ENCODE peak calls at places on chromosomes 3 and 15, in nine cellular contexts. One of them, this sample, is unnamed.

GRCh38 chr15:38819343-38819858 is 254.8 kb upstream of the RASGRP1 start:
- DNase-seq in endothelial cell of umbilical vein: no peak
- DNase-seq in mesenchymal stem cell: no peak
- DNase-seq in astrocyte: no peak
- DNase-seq in keratinocyte: no peak
- DNase-seq in mammary epithelial cell: no peak
- DNase-seq in HCT116: no peak
- DNase-seq in K562: no peak
- DNase-seq in H9: no peak
- DNase-seq in this sample: no peak

GRCh38 chr3:55272031-55272645 is 215.0 kb downstream of the WNT5A start:
- DNase-seq in mammary epithelial cell: no peak
- DNase-seq in H9: no peak
- DNase-seq in mesenchymal stem cell: peak
- DNase-seq in astrocyte: no peak
- DNase-seq in K562: no peak
- DNase-seq in HCT116: no peak
- DNase-seq in endothelial cell of umbilical vein: no peak
- DNase-seq in keratinocyte: no peak
- DNase-seq in this sample: no peak

GRCh38 chr15:59222106-59222505 is 15.5 kb downstream of the LDHAL6B start:
- DNase-seq in K562: no peak
- DNase-seq in mammary epithelial cell: peak
- DNase-seq in astrocyte: peak
- DNase-seq in H9: no peak
- DNase-seq in keratinocyte: no peak
- DNase-seq in endothelial cell of umbilical vein: no peak
- DNase-seq in mesenchymal stem cell: peak
- DNase-seq in HCT116: no peak
- DNase-seq in this sample: no peak

GRCh38 chr3:99499235-99499798 is 139.1 kb upstream of the COL8A1 start:
- DNase-seq in mammary epithelial cell: peak
- DNase-seq in mesenchymal stem cell: peak
- DNase-seq in endothelial cell of umbilical vein: peak
- DNase-seq in K562: peak
- DNase-seq in H9: no peak
- DNase-seq in HCT116: peak
- DNase-seq in keratinocyte: peak
- DNase-seq in astrocyte: peak
- DNase-seq in this sample: no peak

GRCh38 chr15:39942753-39943150 is 8.8 kb downstream of the EIF2AK4 start:
- DNase-seq in mesenchymal stem cell: no peak
- DNase-seq in H9: no peak
- DNase-seq in endothelial cell of umbilical vein: no peak
- DNase-seq in keratinocyte: no peak
- DNase-seq in K562: no peak
- DNase-seq in mammary epithelial cell: no peak
- DNase-seq in astrocyte: no peak
- DNase-seq in HCT116: no peak
- DNase-seq in this sample: no peak

GRCh38 chr15:60392986-60393811 is 4.6 kb downstream of the ANXA2 start:
- DNase-seq in H9: no peak
- DNase-seq in mesenchymal stem cell: peak
- DNase-seq in keratinocyte: peak
- DNase-seq in astrocyte: peak
- DNase-seq in mammary epithelial cell: peak
- DNase-seq in HCT116: peak
- DNase-seq in endothelial cell of umbilical vein: peak
- DNase-seq in K562: peak
- DNase-seq in this sample: no peak

GRCh38 chr3:16896094-16896627 is 11.4 kb downstream of the PLCL2 start:
- DNase-seq in HCT116: no peak
- DNase-seq in astrocyte: no peak
- DNase-seq in mesenchymal stem cell: no peak
- DNase-seq in keratinocyte: no peak
- DNase-seq in K562: no peak
- DNase-seq in H9: no peak
- DNase-seq in endothelial cell of umbilical vein: no peak
- DNase-seq in mammary epithelial cell: no peak
- DNase-seq in this sample: no peak

GRCh38 chr3:30786360-30786759 is 108.1 kb downstream of the GADL1 start:
- DNase-seq in keratinocyte: no peak
- DNase-seq in mammary epithelial cell: no peak
- DNase-seq in HCT116: no peak
- DNase-seq in H9: no peak
- DNase-seq in endothelial cell of umbilical vein: no peak
- DNase-seq in K562: no peak
- DNase-seq in astrocyte: no peak
- DNase-seq in mesenchymal stem cell: no peak
- DNase-seq in this sample: no peak

GRCh38 chr3:46398186-46398955 is 8.5 kb downstream of the CCR5AS start:
- DNase-seq in endothelial cell of umbilical vein: no peak
- DNase-seq in K562: no peak
- DNase-seq in keratinocyte: no peak
- DNase-seq in mesenchymal stem cell: no peak
- DNase-seq in HCT116: no peak
- DNase-seq in H9: no peak
- DNase-seq in mammary epithelial cell: no peak
- DNase-seq in astrocyte: no peak
- DNase-seq in this sample: no peak

GRCh38 chr3:64827391-64827790 is 139.6 kb upstream of the ADAMTS9 start:
- DNase-seq in HCT116: no peak
- DNase-seq in endothelial cell of umbilical vein: no peak
- DNase-seq in mesenchymal stem cell: no peak
- DNase-seq in astrocyte: no peak
- DNase-seq in K562: no peak
- DNase-seq in mammary epithelial cell: no peak
- DNase-seq in keratinocyte: no peak
- DNase-seq in H9: no peak
- DNase-seq in this sample: no peak

GRCh38 chr3:123154346-123154985 is 47.3 kb upstream of the SEC22A start:
- DNase-seq in mesenchymal stem cell: no peak
- DNase-seq in K562: no peak
- DNase-seq in H9: peak
- DNase-seq in astrocyte: no peak
- DNase-seq in keratinocyte: no peak
- DNase-seq in HCT116: no peak
- DNase-seq in endothelial cell of umbilical vein: no peak
- DNase-seq in mammary epithelial cell: no peak
- DNase-seq in this sample: no peak

GRCh38 chr15:88904808-88905327 is 8.3 kb downstream of the MFGE8 start:
- DNase-seq in K562: peak
- DNase-seq in astrocyte: no peak
- DNase-seq in HCT116: no peak
- DNase-seq in mesenchymal stem cell: peak
- DNase-seq in H9: peak
- DNase-seq in mammary epithelial cell: peak
- DNase-seq in keratinocyte: no peak
- DNase-seq in endothelial cell of umbilical vein: peak
- DNase-seq in this sample: peak

GRCh38 chr3:184658223-184658860 is 53.5 kb downstream of the MAGEF1 start:
- DNase-seq in mammary epithelial cell: no peak
- DNase-seq in K562: no peak
- DNase-seq in HCT116: no peak
- DNase-seq in H9: no peak
- DNase-seq in endothelial cell of umbilical vein: no peak
- DNase-seq in keratinocyte: no peak
- DNase-seq in astrocyte: no peak
- DNase-seq in mesenchymal stem cell: no peak
- DNase-seq in this sample: no peak

GRCh38 chr3:184663756-184664155 is 48.1 kb downstream of the MAGEF1 start:
- DNase-seq in endothelial cell of umbilical vein: no peak
- DNase-seq in mammary epithelial cell: no peak
- DNase-seq in astrocyte: peak
- DNase-seq in K562: no peak
- DNase-seq in H9: no peak
- DNase-seq in HCT116: no peak
- DNase-seq in mesenchymal stem cell: no peak
- DNase-seq in keratinocyte: no peak
- DNase-seq in this sample: no peak

GRCh38 chr3:184665101-184665500 is 46.8 kb downstream of the MAGEF1 start:
- DNase-seq in H9: no peak
- DNase-seq in keratinocyte: no peak
- DNase-seq in astrocyte: no peak
- DNase-seq in mammary epithelial cell: no peak
- DNase-seq in endothelial cell of umbilical vein: no peak
- DNase-seq in mesenchymal stem cell: no peak
- DNase-seq in K562: no peak
- DNase-seq in HCT116: no peak
- DNase-seq in this sample: no peak

GRCh38 chr3:184659797-184660301 is 52.0 kb downstream of the MAGEF1 start:
- DNase-seq in K562: no peak
- DNase-seq in keratinocyte: no peak
- DNase-seq in astrocyte: peak
- DNase-seq in mesenchymal stem cell: no peak
- DNase-seq in endothelial cell of umbilical vein: no peak
- DNase-seq in HCT116: no peak
- DNase-seq in H9: peak
- DNase-seq in mammary epithelial cell: no peak
- DNase-seq in this sample: no peak

GRCh38 chr3:184662192-184662591 is 49.7 kb downstream of the MAGEF1 start:
- DNase-seq in astrocyte: peak
- DNase-seq in mesenchymal stem cell: no peak
- DNase-seq in endothelial cell of umbilical vein: no peak
- DNase-seq in K562: no peak
- DNase-seq in mammary epithelial cell: no peak
- DNase-seq in keratinocyte: no peak
- DNase-seq in HCT116: no peak
- DNase-seq in H9: no peak
- DNase-seq in this sample: no peak
- H3K9ac ChIP-seq in astrocyte: no peak
- H3K9ac ChIP-seq in mesenchymal stem cell: no peak
- H3K9ac ChIP-seq in endothelial cell of umbilical vein: no peak
- H3K9ac ChIP-seq in K562: no peak
- H3K9ac ChIP-seq in mammary epithelial cell: no peak
- H3K9ac ChIP-seq in keratinocyte: no peak
- H3K9ac ChIP-seq in HCT116: no peak
- H3K9ac ChIP-seq in H9: no peak
- H3K9ac ChIP-seq in this sample: no peak

DNA sequence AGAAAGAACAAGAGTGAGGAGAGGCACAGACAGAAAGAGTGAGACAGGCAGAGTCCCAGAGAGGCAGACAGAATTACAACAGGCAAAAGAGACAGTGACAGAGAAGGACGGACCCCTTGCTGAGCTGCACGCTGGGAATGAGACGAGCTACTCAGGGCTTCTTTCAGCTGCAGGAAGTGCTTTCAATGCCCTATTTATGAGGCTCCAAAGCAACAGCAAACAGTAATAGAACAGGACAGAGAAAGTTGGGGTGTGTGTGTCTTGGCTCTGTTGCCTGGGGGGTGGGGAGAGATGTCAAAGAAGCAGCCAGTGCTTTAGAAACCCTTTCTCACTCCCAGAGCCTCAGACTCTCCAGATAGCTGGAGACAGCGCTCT is 502 bp upstream of the TIMP4 start:
- DNase-seq in keratinocyte: no peak
- DNase-seq in mesenchymal stem cell: peak
- DNase-seq in H9: peak
- DNase-seq in mammary epithelial cell: no peak
- DNase-seq in endothelial cell of umbilical vein: no peak
- DNase-seq in astrocyte: no peak
- DNase-seq in K562: no peak
- DNase-seq in HCT116: no peak
- DNase-seq in this sample: no peak
- H2AFZ ChIP-seq in keratinocyte: no peak
- H2AFZ ChIP-seq in mesenchymal stem cell: peak
- H2AFZ ChIP-seq in H9: no peak
- H2AFZ ChIP-seq in mammary epithelial cell: no peak
- H2AFZ ChIP-seq in endothelial cell of umbilical vein: peak
- H2AFZ ChIP-seq in astrocyte: peak
- H2AFZ ChIP-seq in K562: no peak
- H2AFZ ChIP-seq in HCT116: no peak
- H2AFZ ChIP-seq in this sample: peak

GRCh38 chr3:126970101-126970500 is 12.8 kb upstream of the PLXNA1 start:
- DNase-seq in mesenchymal stem cell: no peak
- DNase-seq in HCT116: no peak
- DNase-seq in keratinocyte: no peak
- DNase-seq in mammary epithelial cell: no peak
- DNase-seq in astrocyte: no peak
- DNase-seq in endothelial cell of umbilical vein: no peak
- DNase-seq in H9: no peak
- DNase-seq in K562: no peak
- DNase-seq in this sample: no peak

GRCh38 chr3:126968328-126968994 is 14.5 kb upstream of the PLXNA1 start:
- DNase-seq in K562: no peak
- DNase-seq in HCT116: no peak
- DNase-seq in H9: no peak
- DNase-seq in endothelial cell of umbilical vein: no peak
- DNase-seq in keratinocyte: no peak
- DNase-seq in mesenchymal stem cell: no peak
- DNase-seq in mammary epithelial cell: no peak
- DNase-seq in astrocyte: no peak
- DNase-seq in this sample: no peak

GRCh38 chr3:126968995-126969385 is 13.9 kb upstream of the PLXNA1 start:
- DNase-seq in HCT116: no peak
- DNase-seq in keratinocyte: no peak
- DNase-seq in K562: no peak
- DNase-seq in H9: no peak
- DNase-seq in mammary epithelial cell: no peak
- DNase-seq in mesenchymal stem cell: no peak
- DNase-seq in endothelial cell of umbilical vein: no peak
- DNase-seq in astrocyte: no peak
- DNase-seq in this sample: no peak

GRCh38 chr3:126970921-126971320 is 12.0 kb upstream of the PLXNA1 start:
- DNase-seq in astrocyte: no peak
- DNase-seq in K562: no peak
- DNase-seq in keratinocyte: no peak
- DNase-seq in HCT116: no peak
- DNase-seq in mesenchymal stem cell: no peak
- DNase-seq in mammary epithelial cell: no peak
- DNase-seq in endothelial cell of umbilical vein: no peak
- DNase-seq in H9: no peak
- DNase-seq in this sample: no peak

DNA sequence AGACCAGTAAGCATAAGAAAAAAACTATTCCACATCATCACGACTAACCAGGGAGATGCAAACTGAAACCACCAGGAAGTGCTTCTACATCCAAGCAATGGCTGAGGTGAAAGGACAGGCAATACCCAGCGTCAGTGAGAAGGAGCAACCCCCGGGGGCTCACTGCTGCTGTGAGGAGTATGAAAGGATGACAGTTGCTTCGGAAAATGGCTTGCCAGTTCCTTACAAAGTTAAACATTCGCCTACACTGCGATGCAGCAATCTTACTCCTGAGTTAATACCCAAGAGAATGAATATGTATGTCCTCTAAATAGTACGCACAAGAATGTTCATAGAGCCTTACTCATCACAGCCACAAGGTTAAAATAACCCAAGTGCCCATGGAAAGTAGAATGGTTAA is 13.3 kb upstream of the PLXNA1 start:
- DNase-seq in mesenchymal stem cell: peak
- DNase-seq in K562: no peak
- DNase-seq in endothelial cell of umbilical vein: no peak
- DNase-seq in astrocyte: peak
- DNase-seq in H9: no peak
- DNase-seq in mammary epithelial cell: no peak
- DNase-seq in keratinocyte: no peak
- DNase-seq in HCT116: no peak
- DNase-seq in this sample: no peak
- H3K4me2 ChIP-seq in mesenchymal stem cell: peak
- H3K4me2 ChIP-seq in K562: no peak
- H3K4me2 ChIP-seq in endothelial cell of umbilical vein: no peak
- H3K4me2 ChIP-seq in astrocyte: peak
- H3K4me2 ChIP-seq in H9: no peak
- H3K4me2 ChIP-seq in mammary epithelial cell: no peak
- H3K4me2 ChIP-seq in keratinocyte: no peak
- H3K4me2 ChIP-seq in HCT116: no peak
- H3K4me2 ChIP-seq in this sample: no peak

GRCh38 chr3:43247556-43248186 is 38.7 kb upstream of the SNRK start:
- DNase-seq in mammary epithelial cell: no peak
- DNase-seq in endothelial cell of umbilical vein: peak
- DNase-seq in keratinocyte: no peak
- DNase-seq in K562: no peak
- DNase-seq in mesenchymal stem cell: no peak
- DNase-seq in H9: no peak
- DNase-seq in HCT116: no peak
- DNase-seq in astrocyte: no peak
- DNase-seq in this sample: no peak
- H3K9ac ChIP-seq in mammary epithelial cell: no peak
- H3K9ac ChIP-seq in endothelial cell of umbilical vein: peak
- H3K9ac ChIP-seq in keratinocyte: no peak
- H3K9ac ChIP-seq in K562: no peak
- H3K9ac ChIP-seq in mesenchymal stem cell: no peak
- H3K9ac ChIP-seq in H9: no peak
- H3K9ac ChIP-seq in HCT116: no peak
- H3K9ac ChIP-seq in astrocyte: no peak
- H3K9ac ChIP-seq in this sample: no peak